ENCODE peak calls at places on chromosomes 6 and 20, in nine cellular contexts. N is stimulated activated CD4-positive, alpha-beta T cell treated with anti-CD3 and anti-CD28 coated beads, TNF-alpha, amount 100 ng/mL, for 48 hours; Z is WTC11; V is iris pigment epithelial cell; I is sciatic nerve; R is kidney tubule cell; C is ovary; S is germinal center; E is ureter. U is an unnamed sample.

GRCh38 chr6:4295789-4296165 is 160.4 kb upstream of the ECI2 start:
- DNase-seq in I (no peak), E (no peak), V (no peak), S (no peak), R (no peak), N (no peak), C (no peak), Z (no peak), U (no peak)

GRCh38 chr20:54013397-54013941 is 56.9 kb downstream of the BCAS1 start:
- DNase-seq in V (no peak), E (no peak), C (no peak), N (no peak), R (no peak), S (no peak), Z (no peak), I (no peak), U (no peak)

GRCh38 chr20:34165246-34165645 is 53.2 kb upstream of the EIF2S2 start:
- DNase-seq in N (no peak), S (no peak), C (no peak), I (no peak), V (peak), Z (no peak), E (no peak), R (no peak), U (no peak)

GRCh38 chr20:4018015-4018748 is 2.8 kb upstream of the RNF24 start:
- DNase-seq in I (no peak), N (no peak), V (no peak), Z (no peak), E (no peak), C (no peak), S (no peak), R (peak), U (no peak)

GRCh38 chr20:8932192-8933150 is 136.4 kb upstream of the PLCB4 start:
- DNase-seq in N (no peak), E (no peak), R (peak), I (no peak), S (no peak), Z (no peak), C (no peak), V (peak), U (peak)

GRCh38 chr20:21548390-21549035 is 34.6 kb upstream of the NKX2-2 start:
- DNase-seq in I (no peak), V (no peak), C (no peak), Z (no peak), N (no peak), E (no peak), R (no peak), S (no peak), U (no peak)

GRCh38 chr6:27651371-27651732 is 178.4 kb upstream of the ZNF184 start:
- DNase-seq in V (peak), E (no peak), N (no peak), C (no peak), Z (no peak), S (no peak), I (no peak), R (peak), U (no peak)

GRCh38 chr6:159093608-159094443 is 49.0 kb upstream of the TAGAP start:
- DNase-seq in C (no peak), I (no peak), E (no peak), Z (no peak), R (no peak), S (no peak), N (no peak), V (no peak), U (no peak)

GRCh38 chr6:1625926-1626413 is 16.3 kb downstream of the FOXC1 start:
- DNase-seq in N (no peak), I (no peak), E (no peak), S (no peak), R (peak), V (peak), C (no peak), Z (no peak), U (no peak)

GRCh38 chr20:16261733-16262277 is 311.4 kb downstream of the KIF16B start:
- DNase-seq in E (no peak), R (no peak), N (no peak), S (no peak), I (no peak), C (no peak), Z (no peak), V (no peak), U (no peak)

GRCh38 chr6:39008737-39009136 is 39.8 kb upstream of the GLP1R start:
- DNase-seq in S (no peak), R (no peak), E (no peak), C (no peak), N (no peak), Z (no peak), V (no peak), I (no peak), U (no peak)

GRCh38 chr6:164344801-164345291 is 930.3 kb downstream of the QKI start:
- DNase-seq in E (no peak), N (no peak), R (no peak), S (no peak), I (no peak), C (no peak), Z (no peak), V (no peak), U (no peak)

GRCh38 chr6:21121737-21122136 is 471.8 kb upstream of the SOX4 start:
- DNase-seq in R (no peak), C (no peak), V (no peak), N (no peak), I (no peak), S (no peak), Z (no peak), E (no peak), U (no peak)

GRCh38 chr20:53594068-53595017 is 704 bp upstream of the ZNF217 start:
- DNase-seq in I (peak), R (peak), E (peak), Z (peak), V (peak), N (peak), S (peak), C (peak), U (peak)

GRCh38 chr20:57795347-57795697 is 85.5 kb upstream of the PMEPA1 start:
- DNase-seq in V (peak), N (no peak), E (no peak), C (no peak), S (no peak), R (peak), Z (no peak), I (no peak), U (no peak)

GRCh38 chr20:25233016-25233772 is 14.7 kb upstream of the PYGB start:
- DNase-seq in V (peak), I (no peak), E (peak), S (no peak), R (peak), N (no peak), Z (no peak), C (no peak), U (no peak)

GRCh38 chr20:43915209-43916072 is 789 bp downstream of the TOX2 start:
- DNase-seq in Z (peak), I (no peak), C (no peak), N (no peak), R (no peak), V (peak), S (no peak), E (no peak), U (no peak)

GRCh38 chr20:23086056-23086551 is at the start of gene CD93:
- DNase-seq in N (peak), V (peak), Z (no peak), S (no peak), E (no peak), C (peak), R (no peak), I (no peak), U (no peak)

GRCh38 chr6:170288091-170288631 is 2.7 kb downstream of the DLL1 start:
- DNase-seq in S (no peak), C (peak), R (no peak), E (peak), N (no peak), Z (no peak), I (no peak), V (no peak), U (no peak)

GRCh38 chr6:138772596-138773176 is 883 bp upstream of the CCDC28A start:
- DNase-seq in E (no peak), S (peak), C (no peak), R (no peak), Z (no peak), N (no peak), V (no peak), I (no peak), U (no peak)

GRCh38 chr20:58237318-58238182 is 9.1 kb upstream of the ANKRD60 start:
- DNase-seq in S (no peak), V (peak), R (no peak), C (no peak), Z (no peak), N (no peak), E (no peak), I (no peak), U (no peak)

GRCh38 chr6:43301081-43301870 is 3.2 kb downstream of the SLC22A7 start:
- DNase-seq in N (no peak), I (no peak), E (no peak), V (no peak), S (no peak), Z (no peak), C (no peak), R (no peak), U (no peak)

GRCh38 chr6:111657146-111657545 is 51.5 kb upstream of the TRAF3IP2 start:
- DNase-seq in C (no peak), V (peak), E (no peak), S (no peak), N (no peak), R (peak), Z (no peak), I (no peak), U (no peak)

GRCh38 chr20:37071481-37071911 is 24.3 kb downstream of the RBL1 start:
- DNase-seq in C (no peak), S (no peak), V (peak), E (no peak), R (peak), Z (no peak), I (no peak), N (peak), U (no peak)

GRCh38 chr6:129929433-129929832 is 68.3 kb upstream of the TMEM244 start:
- DNase-seq in V (peak), N (no peak), C (no peak), I (no peak), S (no peak), E (no peak), Z (no peak), R (peak), U (peak)